ENCODE peak calls at places on chromosomes 16 and 17, in ten cellular contexts. U, S, G, O, Y, T, W, P, F and B are unnamed samples. For H3K4me1, the result is how much of the 10 kb centered on the place peaks cover.

GRCh38 chr17:20123209-20123608 is 114.0 kb downstream of the SPECC1 start:
- DNase-seq in P (no peak), Y (no peak), U (no peak), O (no peak), G (no peak), W (no peak), F (no peak), S (no peak), T (no peak), B (no peak)

GRCh38 chr17:43760254-43760852 is 1.8 kb upstream of the SOST start:
- DNase-seq in W (peak), P (peak), S (peak), Y (peak), G (peak), T (peak), F (peak), O (peak), U (peak), B (peak)

GRCh38 chr17:29571883-29572681 is 3.6 kb downstream of the TP53I13 start:
- DNase-seq in U (no peak), T (no peak), G (peak), Y (no peak), W (peak), P (no peak), O (no peak), F (no peak), S (no peak), B (no peak)

GRCh38 chr17:6753006-6753445 is 2.8 kb upstream of the XAF1 start:
- DNase-seq in O (peak), W (peak), G (peak), P (no peak), T (peak), U (no peak), F (peak), Y (no peak), S (no peak), B (no peak)

GRCh38 chr17:77602062-77602746 is 356.3 kb upstream of the TNRC6C start:
- DNase-seq in O (no peak), U (no peak), P (no peak), Y (no peak), G (peak), T (no peak), W (peak), S (no peak), F (peak), B (no peak)

GRCh38 chr17:66420961-66421371 is 118.6 kb downstream of the PRKCA start:
- DNase-seq in O (no peak), T (no peak), G (no peak), W (no peak), Y (no peak), F (peak), U (no peak), S (no peak), P (no peak), B (no peak)

GRCh38 chr16:89922884-89923639 is at the start of gene TUBB3:
- DNase-seq in G (no peak), O (peak), T (peak), U (peak), F (peak), Y (peak), S (peak), P (no peak), W (no peak), B (no peak)

GRCh38 chr17:28688481-28688880 is 23.2 kb downstream of the PROCA1 start:
- DNase-seq in U (no peak), S (no peak), P (no peak), T (no peak), F (no peak), O (no peak), W (no peak), Y (no peak), G (no peak), B (no peak)

GRCh38 chr16:88502776-88503280 is 49.7 kb downstream of the ZFPM1 start:
- DNase-seq in O (no peak), P (no peak), U (no peak), T (no peak), Y (no peak), F (no peak), S (no peak), W (no peak), G (no peak), B (no peak)

GRCh38 chr16:14489460-14489859 is 140.6 kb downstream of the PARN start:
- DNase-seq in U (no peak), P (no peak), O (peak), F (no peak), W (no peak), G (no peak), T (no peak), Y (peak), S (peak), B (no peak)

GRCh38 chr17:44331249-44331760 is 6.7 kb upstream of the SLC25A39 start:
- DNase-seq in F (peak), U (peak), S (peak), P (no peak), Y (peak), O (peak), G (no peak), T (no peak), W (no peak), B (no peak)

GRCh38 chr17:39016193-39017153 is 49.3 kb upstream of the FBXO47 start:
- DNase-seq in O (no peak), P (no peak), G (no peak), F (no peak), W (no peak), U (no peak), T (no peak), Y (no peak), S (no peak), B (no peak)

GRCh38 chr16:287298-287811 is 4.4 kb downstream of the PDIA2 start:
- DNase-seq in Y (no peak), P (no peak), U (no peak), G (no peak), O (peak), T (no peak), W (no peak), S (no peak), F (no peak), B (no peak)

GRCh38 chr17:10156579-10157488 is 41.6 kb downstream of the GAS7 start:
- DNase-seq in O (no peak), W (no peak), F (no peak), U (no peak), T (peak), P (no peak), G (peak), S (no peak), Y (no peak), B (no peak)

GRCh38 chr16:9225527-9226316 is 134.3 kb downstream of the HAPSTR1 start:
- DNase-seq in U (no peak), O (peak), F (no peak), T (no peak), W (no peak), S (peak), P (peak), G (peak), Y (no peak), B (peak)

GRCh38 chr17:32912218-32912897 is 15.6 kb upstream of the TMEM98 start:
- DNase-seq in U (no peak), G (peak), Y (no peak), T (peak), F (no peak), S (no peak), O (no peak), P (no peak), W (peak), B (no peak)

GRCh38 chr17:55845385-55845784 is 94.5 kb downstream of the PCTP start:
- DNase-seq in T (peak), S (no peak), Y (peak), W (peak), O (peak), G (peak), F (peak), P (no peak), U (no peak), B (peak)

GRCh38 chr17:62807812-62808575 is at the start of gene MARCHF10:
- DNase-seq in T (peak), U (peak), Y (no peak), W (no peak), S (no peak), O (no peak), P (no peak), F (no peak), G (no peak), B (no peak)

GRCh38 chr16:56399047-56399446 is 26.3 kb downstream of the AMFR start:
- DNase-seq in U (no peak), S (no peak), P (no peak), O (no peak), T (no peak), G (no peak), F (no peak), W (no peak), Y (no peak), B (no peak)
- H3K4me3 ChIP-seq in U (no peak), S (no peak), P (no peak), O (no peak), T (no peak), G (no peak), F (no peak), W (no peak), Y (no peak), B (no peak)

GRCh38 chr16:67673712-67674580 is 7.3 kb downstream of the C16orf86 start:
- DNase-seq in U (no peak), P (no peak), F (no peak), T (peak), G (peak), S (no peak), O (peak), W (no peak), Y (no peak), B (no peak)
- H3K4me1 ChIP-seq in U (under half), P (under half), F (under half), T (half or more), G (under half), S (under half), O (under half), W (under half), Y (under half), B (under half)

GRCh38 chr17:75113798-75114551 is 4.2 kb downstream of the ARMC7 start:
- DNase-seq in F (peak), Y (peak), O (peak), S (peak), T (peak), U (peak), P (no peak), G (peak), W (peak), B (peak)
- H3K4me3 ChIP-seq in F (peak), Y (peak), O (peak), S (no peak), T (peak), U (peak), P (peak), G (peak), W (peak), B (no peak)

GRCh38 chr17:64161380-64161779 is 31.4 kb upstream of the ERN1 start:
- DNase-seq in Y (no peak), P (no peak), U (no peak), S (no peak), F (no peak), T (no peak), G (no peak), O (no peak), W (no peak), B (no peak)
- H3K4me1 ChIP-seq in Y (under half), P (under half), U (under half), S (under half), F (under half), T (under half), G (under half), O (under half), W (under half), B (under half)

GRCh38 chr16:66548868-66549267 is 1.1 kb downstream of the TK2 start:
- DNase-seq in P (no peak), T (no peak), O (no peak), G (no peak), F (no peak), W (peak), U (no peak), Y (no peak), S (no peak), B (no peak)
- H3K4me3 ChIP-seq in P (peak), T (peak), O (peak), G (peak), F (peak), W (peak), U (peak), Y (peak), S (peak), B (peak)

DNA sequence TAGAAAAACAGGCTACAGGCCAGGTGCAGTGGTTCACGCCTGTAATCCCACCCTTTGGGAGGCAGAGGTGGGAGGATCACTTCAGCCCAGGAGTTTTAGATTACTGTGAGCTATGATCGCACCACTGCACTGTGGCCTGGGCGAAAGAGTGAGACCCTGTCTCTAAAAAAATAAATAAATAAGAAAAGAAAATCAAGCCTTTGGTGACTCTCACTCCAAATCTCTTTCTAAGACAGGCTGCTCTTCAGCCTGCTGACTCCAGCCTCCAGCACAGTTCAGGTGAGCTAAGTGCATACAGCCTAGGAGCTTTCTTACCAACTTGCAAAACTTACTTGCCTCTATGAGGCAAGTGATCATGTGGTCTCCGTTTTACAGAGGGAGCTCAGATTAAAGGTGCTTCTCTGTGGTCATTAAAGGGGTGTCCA is 1.1 kb downstream of the ABCC3 start:
- DNase-seq in P (no peak), W (no peak), U (no peak), F (no peak), T (no peak), O (no peak), G (no peak), Y (no peak), S (no peak), B (no peak)
- H3K4me1 ChIP-seq in P (half or more), W (under half), U (under half), F (half or more), T (half or more), O (under half), G (under half), Y (half or more), S (half or more), B (under half)

GRCh38 chr16:20674684-20675487 is 22.6 kb downstream of the ACSM1 start:
- DNase-seq in G (no peak), T (no peak), P (no peak), W (no peak), U (no peak), Y (no peak), O (no peak), F (peak), S (no peak), B (no peak)
- H3K4me3 ChIP-seq in G (peak), T (peak), P (peak), W (peak), U (no peak), Y (no peak), O (no peak), F (peak), S (no peak), B (no peak)

DNA sequence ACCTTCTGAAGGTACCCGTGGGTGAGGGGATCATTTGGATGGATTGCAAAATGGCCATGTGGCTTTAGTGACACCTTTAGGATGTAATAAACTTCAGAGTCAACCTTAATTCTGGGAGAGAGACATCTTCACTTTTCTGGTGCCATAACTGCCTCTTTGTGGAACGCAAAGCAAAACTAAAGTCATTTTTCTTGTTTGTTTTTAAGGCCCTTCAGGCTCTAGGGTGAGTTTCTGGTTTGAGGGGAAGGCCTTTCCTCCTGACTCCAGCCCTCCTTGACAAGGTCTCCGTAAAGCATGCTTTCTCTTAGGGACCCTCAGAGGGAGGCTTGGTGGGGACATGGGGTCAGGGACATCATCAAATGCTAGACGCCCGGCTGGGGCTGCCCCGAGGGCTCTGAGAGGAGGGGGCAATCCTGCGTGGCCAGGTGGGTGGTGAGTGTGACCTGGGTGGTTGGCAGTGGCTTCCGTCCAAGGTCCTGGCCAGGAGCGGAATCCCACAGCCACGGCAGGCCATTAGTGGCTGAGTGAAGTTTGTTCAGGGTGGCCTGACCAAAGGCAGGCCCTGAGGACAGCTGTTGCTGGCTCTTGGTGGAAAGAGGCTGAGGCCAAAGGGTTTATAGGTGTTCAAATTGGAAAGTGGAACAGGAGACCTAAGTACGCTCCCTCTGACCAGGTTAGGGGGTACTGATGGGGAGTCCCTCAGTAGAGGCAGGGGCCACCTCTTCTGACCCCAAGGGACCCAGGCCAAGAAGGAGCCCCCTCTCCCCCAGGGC is 112.2 kb downstream of the METRNL start:
- DNase-seq in O (no peak), S (no peak), W (peak), F (no peak), P (no peak), G (peak), U (no peak), T (peak), Y (no peak), B (no peak)
- H3K4me1 ChIP-seq in O (under half), S (under half), W (half or more), F (under half), P (under half), G (under half), U (under half), T (under half), Y (under half), B (under half)